ENCODE peak calls at places on chromosome 13, in ten cellular contexts. K is HCT116, Z is esophagus squamous epithelium, X is stomach, N is adrenal gland, G is A549, B is IMR-90, A is heart left ventricle, W is body of pancreas, M is tibial nerve. S is an unnamed sample.

GRCh38 chr13:24212674-24213073 is 52.2 kb downstream of the SPATA13 start:
- DNase-seq in K (no peak), Z (no peak), X (no peak), N (no peak), G (no peak), B (no peak), A (no peak), W (peak; percentile 45), M (no peak), S (no peak)

GRCh38 chr13:36130542-36131214 is 504 bp downstream of the DCLK1 start:
- DNase-seq in K (no peak), Z (no peak), X (no peak), N (no peak), G (no peak), B (no peak), A (no peak), W (no peak), M (no peak), S (no peak)

GRCh38 chr13:79711631-79712030 is 230.7 kb downstream of the NDFIP2 start:
- DNase-seq in K (no peak), Z (no peak), X (no peak), N (no peak), G (no peak), B (no peak), A (no peak), W (no peak), M (no peak), S (no peak)

GRCh38 chr13:32174366-32174765 is 140.8 kb downstream of the ZAR1L start:
- DNase-seq in K (no peak), Z (no peak), X (no peak), N (no peak), G (no peak), B (no peak), A (no peak), W (no peak), M (no peak), S (no peak)

GRCh38 chr13:76852991-76853390 is 33.2 kb downstream of the KCTD12 start:
- DNase-seq in K (no peak), Z (no peak), X (no peak), N (no peak), G (no peak), B (peak; percentile 59), A (no peak), W (no peak), M (no peak), S (no peak)

GRCh38 chr13:82878536-82878935 is 1003.7 kb downstream of the SLITRK1 start:
- DNase-seq in K (no peak), Z (no peak), X (no peak), N (no peak), G (no peak), B (no peak), A (no peak), W (no peak), M (no peak), S (no peak)

GRCh38 chr13:80036845-80037504 is 304.0 kb downstream of the SPRY2 start:
- DNase-seq in K (no peak), Z (no peak), X (no peak), N (no peak), G (no peak), B (no peak), A (peak; percentile 21), W (no peak), M (no peak), S (no peak)

GRCh38 chr13:113374511-113375175 is 10.7 kb upstream of the GRTP1 start:
- DNase-seq in K (no peak), Z (no peak), X (no peak), N (peak; percentile 36), G (no peak), B (no peak), A (no peak), W (no peak), M (no peak), S (no peak)

GRCh38 chr13:21060827-21061076 is 634 bp downstream of the LATS2 start:
- DNase-seq in K (no peak), Z (no peak), X (peak; percentile 29), N (no peak), G (no peak), B (no peak), A (peak; percentile 69), W (no peak), M (no peak), S (no peak)

GRCh38 chr13:21060063-21060826 is 1.1 kb downstream of the LATS2 start:
- DNase-seq in K (no peak), Z (no peak), X (peak; percentile 52), N (peak; percentile 65), G (peak; percentile 45), B (peak; percentile 51), A (peak; percentile 60), W (peak; percentile 39), M (no peak), S (no peak)

GRCh38 chr13:21063031-21063430 is 1.6 kb upstream of the LATS2 start:
- DNase-seq in K (no peak), Z (no peak), X (no peak), N (no peak), G (no peak), B (no peak), A (no peak), W (no peak), M (no peak), S (no peak)

GRCh38 chr13:21058361-21058760 is 3.0 kb downstream of the LATS2 start:
- DNase-seq in K (no peak), Z (no peak), X (no peak), N (no peak), G (no peak), B (no peak), A (no peak), W (no peak), M (no peak), S (no peak)

DNA sequence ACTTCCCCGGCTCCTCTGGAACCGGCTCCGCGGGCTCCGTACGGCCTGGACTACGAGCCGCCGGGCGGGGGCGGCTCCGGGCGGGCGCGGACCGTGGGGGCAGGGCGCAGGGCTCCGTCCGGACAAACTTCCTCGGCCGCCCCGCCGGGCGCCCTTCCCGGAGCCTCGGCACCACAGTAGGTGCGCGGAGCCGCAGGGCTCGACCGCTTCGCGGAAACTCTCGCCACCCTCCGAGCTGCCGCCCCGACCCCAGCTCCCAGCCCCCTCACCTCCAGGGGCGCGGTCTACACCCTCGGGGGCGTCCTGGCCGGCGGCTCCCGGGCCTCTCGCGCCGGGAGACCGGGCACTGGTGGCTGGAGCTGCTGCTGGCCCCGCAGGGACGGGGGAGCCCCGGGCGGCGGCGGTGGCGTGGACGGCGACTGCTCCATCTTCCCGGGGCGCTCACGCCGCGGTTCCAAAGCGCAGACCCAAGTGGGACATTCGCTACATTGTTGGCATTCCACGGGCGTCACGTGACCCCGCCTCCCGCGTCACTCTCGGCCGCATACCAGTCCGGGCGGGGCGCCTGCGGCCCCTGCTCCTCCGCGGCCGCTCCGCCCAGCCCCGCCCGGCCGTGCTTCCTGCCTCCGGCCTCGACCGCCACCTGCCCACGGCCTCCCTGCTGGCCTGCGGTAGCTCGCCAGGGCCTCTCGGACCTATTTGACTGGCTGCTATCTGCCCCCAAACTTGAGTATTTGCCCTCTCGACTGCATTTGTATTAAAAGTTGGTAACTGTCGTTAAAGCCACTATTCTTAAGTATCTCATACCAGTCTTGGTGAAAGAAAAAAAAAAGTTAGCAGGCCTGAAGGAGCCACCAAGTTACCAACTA is at the start of gene LATS2:
- DNase-seq in K (peak; percentile 82), Z (peak; percentile 53), X (peak; percentile 97), N (peak; percentile 98), G (peak; percentile 89), B (peak; percentile 94), A (peak; percentile 98), W (peak; percentile 94), M (peak; percentile 96), S (peak; percentile 79)
- TF ChIP-seq POLR2A in K (peak; percentile 38), Z (peak; percentile 69), X (no peak), N (peak; percentile 98), G (no peak), B (peak; percentile 93), A (peak; percentile 96), W (peak; percentile 94), M (peak; percentile 96), S (peak; percentile 95)

GRCh38 chr13:22112956-22113750 is 442.3 kb downstream of the FGF9 start:
- DNase-seq in K (no peak), Z (no peak), X (no peak), N (no peak), G (no peak), B (no peak), A (no peak), W (no peak), M (no peak), S (no peak)

GRCh38 chr13:22110368-22110767 is 439.5 kb downstream of the FGF9 start:
- DNase-seq in K (no peak), Z (no peak), X (no peak), N (peak; percentile 76), G (no peak), B (no peak), A (no peak), W (peak; percentile 76), M (no peak), S (no peak)

GRCh38 chr13:22111961-22112360 is 441.1 kb downstream of the FGF9 start:
- DNase-seq in K (no peak), Z (no peak), X (no peak), N (no peak), G (no peak), B (no peak), A (no peak), W (no peak), M (no peak), S (no peak)

GRCh38 chr13:22111152-22111783 is 440.4 kb downstream of the FGF9 start:
- DNase-seq in K (no peak), Z (no peak), X (no peak), N (no peak), G (no peak), B (no peak), A (no peak), W (no peak), M (no peak), S (no peak)

DNA sequence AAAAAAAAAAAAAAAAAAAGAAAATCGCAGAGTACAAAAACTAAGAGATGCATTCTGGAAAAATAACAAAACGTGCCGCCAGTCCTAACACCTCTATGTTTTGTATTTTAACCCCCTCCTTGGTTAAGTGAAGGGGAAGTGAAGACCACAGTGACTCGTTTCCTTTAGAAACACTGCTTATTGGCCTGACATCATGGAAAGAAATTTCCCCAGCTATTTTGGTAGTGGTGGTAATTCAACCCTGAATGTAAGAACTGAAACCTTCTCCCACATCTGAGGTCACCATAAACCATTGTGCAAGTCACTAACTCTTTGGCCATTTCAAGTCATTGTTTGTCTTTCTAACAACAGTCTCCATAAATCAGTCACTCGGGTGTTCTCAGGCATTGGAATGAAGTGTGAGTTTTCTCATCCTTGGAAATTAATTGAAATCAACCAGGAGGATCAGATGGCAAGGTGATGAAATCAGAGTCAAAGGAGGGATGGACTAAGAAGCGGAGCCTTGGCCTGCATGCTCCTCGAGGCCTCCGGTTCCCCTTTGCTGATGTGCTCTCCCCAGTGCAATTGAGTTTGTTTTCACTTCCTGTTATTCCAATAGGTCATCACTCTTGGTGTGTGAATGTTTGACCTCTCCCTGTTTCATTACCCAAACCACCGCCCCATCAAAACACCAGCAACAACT is 443.9 kb downstream of the FGF9 start:
- DNase-seq in K (no peak), Z (no peak), X (no peak), N (no peak), G (no peak), B (peak; percentile 78), A (no peak), W (no peak), M (no peak), S (no peak)
- TF ChIP-seq POLR2A in K (no peak), Z (no peak), X (no peak), N (no peak), G (no peak), B (no peak), A (no peak), W (no peak), M (no peak), S (no peak)

GRCh38 chr13:26253262-26253786 is 605 bp upstream of the CDK8 start:
- DNase-seq in K (no peak), Z (no peak), X (no peak), N (no peak), G (no peak), B (no peak), A (no peak), W (no peak), M (no peak), S (no peak)

GRCh38 chr13:26255717-26256277 is 1.9 kb downstream of the CDK8 start:
- DNase-seq in K (no peak), Z (no peak), X (no peak), N (no peak), G (peak; percentile 1), B (peak; percentile 4), A (no peak), W (no peak), M (no peak), S (no peak)

GRCh38 chr13:26257049-26257448 is 3.1 kb downstream of the CDK8 start:
- DNase-seq in K (no peak), Z (no peak), X (no peak), N (no peak), G (no peak), B (no peak), A (no peak), W (no peak), M (no peak), S (no peak)

GRCh38 chr13:26254583-26255102 is 714 bp downstream of the CDK8 start:
- DNase-seq in K (no peak), Z (peak; percentile 18), X (peak; percentile 73), N (peak; percentile 70), G (peak; percentile 33), B (peak; percentile 31), A (peak; percentile 59), W (peak; percentile 65), M (no peak), S (peak; percentile 14)

DNA sequence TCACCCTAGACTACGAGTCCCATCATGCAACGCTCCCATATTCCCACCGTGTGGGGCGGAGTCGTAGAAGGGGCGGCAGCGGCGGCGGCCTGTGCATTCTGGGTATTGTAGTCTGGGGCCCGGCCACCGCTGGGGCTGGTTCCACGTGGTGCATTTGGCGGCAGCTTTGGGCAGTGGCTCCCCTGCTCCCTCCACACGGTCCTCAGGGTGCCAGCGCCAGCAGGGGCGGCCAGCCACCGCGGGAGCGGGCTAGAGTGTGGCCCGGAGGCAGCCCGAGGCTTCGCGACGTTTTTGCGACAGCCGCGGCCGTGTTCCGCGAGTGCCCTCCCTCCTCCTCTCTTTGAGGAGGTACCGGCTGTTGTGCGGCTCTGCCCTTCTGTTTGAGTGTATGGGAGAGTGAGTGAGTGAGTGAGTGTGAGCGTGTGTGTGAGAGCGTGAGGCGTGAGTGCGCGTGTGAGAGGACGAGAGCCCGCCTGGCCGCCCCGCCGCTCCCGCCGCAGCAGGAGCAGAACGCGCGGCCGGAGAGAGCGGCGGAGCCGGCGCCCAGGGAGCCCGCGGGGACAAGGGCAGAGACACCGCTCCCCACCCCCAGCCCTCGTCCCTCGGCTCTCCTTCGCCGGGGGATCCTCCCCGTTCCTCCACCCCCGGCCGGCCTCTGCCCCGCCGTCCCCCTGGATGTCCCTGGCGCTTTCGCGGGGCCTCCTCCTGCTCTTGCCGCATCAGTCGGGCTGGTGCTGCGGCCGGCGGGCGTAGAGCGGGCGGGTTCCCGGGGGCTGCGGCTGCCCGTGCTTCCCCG is at the start of gene CDK8:
- DNase-seq in K (peak; percentile 83), Z (peak; percentile 53), X (peak; percentile 88), N (peak; percentile 92), G (peak; percentile 92), B (peak; percentile 87), A (peak; percentile 94), W (peak; percentile 87), M (peak; percentile 75), S (peak; percentile 36)
- TF ChIP-seq POLR2A in K (peak; percentile 59), Z (peak; percentile 9), X (no peak), N (peak; percentile 83), G (peak; percentile 75), B (peak; percentile 37), A (peak; percentile 60), W (peak; percentile 82), M (peak; percentile 56), S (peak; percentile 82)

DNA sequence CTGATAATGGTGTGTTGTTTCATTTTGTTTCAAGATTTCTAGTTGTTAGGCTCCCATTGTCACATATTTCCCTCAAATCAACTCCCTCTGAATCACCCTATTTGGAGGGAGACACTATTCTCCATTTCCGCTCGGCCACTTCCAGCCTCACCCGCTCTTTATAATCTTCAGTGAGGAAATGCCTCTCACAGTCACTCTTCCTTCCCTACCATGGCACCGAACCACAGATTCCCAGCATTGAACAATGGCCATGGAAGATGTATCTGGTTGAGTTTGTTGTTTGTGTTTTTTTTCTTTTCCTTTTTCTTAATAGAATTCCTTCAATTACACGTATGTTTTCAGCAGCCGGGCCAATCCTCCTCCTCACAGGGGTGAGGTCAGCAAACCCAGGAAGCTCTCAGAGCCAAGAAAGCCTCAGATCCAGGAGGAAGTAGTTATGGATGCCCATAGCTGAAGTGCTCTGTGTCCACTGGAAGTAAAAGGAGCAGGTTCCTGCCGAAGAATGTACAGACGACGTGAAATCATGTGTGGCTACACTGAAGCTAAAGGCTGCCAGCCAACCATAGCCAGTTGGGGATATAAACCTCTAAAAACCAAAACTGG is 472.1 kb downstream of the FOXO1 start:
- DNase-seq in K (no peak), Z (no peak), X (no peak), N (peak; percentile 60), G (no peak), B (no peak), A (peak; percentile 33), W (no peak), M (no peak), S (no peak)
- TF ChIP-seq POLR2A in K (no peak), Z (no peak), X (no peak), N (no peak), G (no peak), B (no peak), A (no peak), W (no peak), M (no peak), S (no peak)

S was measured in H54.